ENCODE peak calls at places on chromosomes 1 and 21, in ten cellular contexts. C, I, A, J, P, Y, U, L, F and V are unnamed samples.

GRCh38 chr1:234313171-234313570 is 60.1 kb upstream of the COA6 start:
- DNase-seq in C (no peak), I (no peak), A (no peak), J (no peak), P (no peak), Y (no peak), U (no peak), L (no peak), F (no peak), V (no peak)

GRCh38 chr1:167121375-167122120 is 27.7 kb downstream of the STYXL2 start:
- DNase-seq in C (no peak), I (peak), A (peak), J (peak), P (peak), Y (peak), U (no peak), L (peak), F (no peak), V (peak)

GRCh38 chr1:204487256-204487615 is 7.4 kb downstream of the PIK3C2B start:
- DNase-seq in C (no peak), I (no peak), A (no peak), J (no peak), P (no peak), Y (no peak), U (no peak), L (no peak), F (no peak), V (no peak)

GRCh38 chr1:26932536-26932935 is 11.0 kb downstream of the NUDC start:
- DNase-seq in C (no peak), I (no peak), A (no peak), J (no peak), P (no peak), Y (no peak), U (no peak), L (no peak), F (no peak), V (no peak)

GRCh38 chr1:36872126-36872754 is 162.1 kb downstream of the GRIK3 start:
- DNase-seq in C (no peak), I (no peak), A (no peak), J (no peak), P (no peak), Y (no peak), U (no peak), L (no peak), F (no peak), V (no peak)

GRCh38 chr1:27356628-27357280 is 10.0 kb downstream of the MAP3K6 start:
- DNase-seq in C (no peak), I (peak), A (no peak), J (no peak), P (no peak), Y (no peak), U (no peak), L (no peak), F (no peak), V (no peak)

GRCh38 chr1:172699111-172699510 is 40.2 kb downstream of the FASLG start:
- DNase-seq in C (peak), I (no peak), A (peak), J (no peak), P (peak), Y (peak), U (no peak), L (peak), F (no peak), V (no peak)

GRCh38 chr1:81681570-81681969 is 119.2 kb upstream of the ADGRL2 start:
- DNase-seq in C (peak), I (no peak), A (peak), J (no peak), P (peak), Y (peak), U (no peak), L (no peak), F (no peak), V (peak)

GRCh38 chr21:36024782-36025181 is 35.5 kb downstream of the SETD4 start:
- DNase-seq in C (no peak), I (no peak), A (no peak), J (no peak), P (no peak), Y (no peak), U (no peak), L (no peak), F (no peak), V (no peak)

GRCh38 chr1:100613817-100614559 is 76.0 kb downstream of the GPR88 start:
- DNase-seq in C (no peak), I (no peak), A (no peak), J (no peak), P (no peak), Y (no peak), U (no peak), L (no peak), F (no peak), V (no peak)

GRCh38 chr1:100616121-100616621 is 78.2 kb downstream of the GPR88 start:
- DNase-seq in C (no peak), I (no peak), A (no peak), J (no peak), P (no peak), Y (no peak), U (no peak), L (no peak), F (no peak), V (no peak)

GRCh38 chr1:100612540-100612939 is 74.6 kb downstream of the GPR88 start:
- DNase-seq in C (no peak), I (no peak), A (no peak), J (no peak), P (no peak), Y (no peak), U (no peak), L (no peak), F (no peak), V (no peak)

GRCh38 chr1:100615686-100616085 is 77.7 kb downstream of the GPR88 start:
- DNase-seq in C (no peak), I (no peak), A (no peak), J (no peak), P (no peak), Y (no peak), U (no peak), L (no peak), F (no peak), V (no peak)

GRCh38 chr1:100614570-100614969 is 76.6 kb downstream of the GPR88 start:
- DNase-seq in C (no peak), I (no peak), A (no peak), J (no peak), P (no peak), Y (no peak), U (no peak), L (no peak), F (no peak), V (no peak)
- H3K4me2 ChIP-seq in C (no peak), I (no peak), A (no peak), J (no peak), P (no peak), Y (no peak), U (no peak), L (no peak), F (no peak), V (no peak)

GRCh38 chr1:24749886-24750285 is 4.6 kb downstream of the CLIC4 start:
- DNase-seq in C (no peak), I (no peak), A (no peak), J (no peak), P (no peak), Y (no peak), U (no peak), L (no peak), F (no peak), V (peak)
- H3K9ac ChIP-seq in C (no peak), I (no peak), A (no peak), J (no peak), P (no peak), Y (no peak), U (no peak), L (no peak), F (no peak), V (no peak)

DNA sequence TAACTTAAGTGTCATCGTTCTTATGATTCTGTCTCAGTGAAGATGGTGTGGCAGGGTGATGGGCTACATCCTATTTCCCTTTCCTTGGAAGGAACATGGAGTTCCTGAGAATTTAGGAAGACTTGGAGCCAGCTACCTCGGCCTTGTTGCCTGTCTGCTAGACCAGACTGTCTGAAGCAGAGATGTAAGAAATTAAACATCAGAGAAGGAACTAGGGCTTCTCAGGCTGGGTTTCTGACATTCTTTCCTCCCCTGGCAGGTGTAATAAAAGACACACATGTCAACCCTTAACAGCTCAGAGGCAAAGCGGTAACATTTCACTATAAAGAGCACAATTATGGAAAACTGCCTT is 37.4 kb downstream of the MIS18A start:
- DNase-seq in C (no peak), I (no peak), A (no peak), J (no peak), P (no peak), Y (no peak), U (no peak), L (no peak), F (no peak), V (no peak)
- H3K27ac ChIP-seq in C (no peak), I (no peak), A (no peak), J (no peak), P (no peak), Y (no peak), U (no peak), L (no peak), F (no peak), V (no peak)

GRCh38 chr1:3061566-3061965 is 7.4 kb upstream of the PRDM16 start:
- DNase-seq in C (no peak), I (no peak), A (no peak), J (no peak), P (no peak), Y (no peak), U (no peak), L (no peak), F (no peak), V (no peak)
- H3K4me2 ChIP-seq in C (no peak), I (no peak), A (no peak), J (no peak), P (no peak), Y (no peak), U (no peak), L (no peak), F (no peak), V (no peak)

DNA sequence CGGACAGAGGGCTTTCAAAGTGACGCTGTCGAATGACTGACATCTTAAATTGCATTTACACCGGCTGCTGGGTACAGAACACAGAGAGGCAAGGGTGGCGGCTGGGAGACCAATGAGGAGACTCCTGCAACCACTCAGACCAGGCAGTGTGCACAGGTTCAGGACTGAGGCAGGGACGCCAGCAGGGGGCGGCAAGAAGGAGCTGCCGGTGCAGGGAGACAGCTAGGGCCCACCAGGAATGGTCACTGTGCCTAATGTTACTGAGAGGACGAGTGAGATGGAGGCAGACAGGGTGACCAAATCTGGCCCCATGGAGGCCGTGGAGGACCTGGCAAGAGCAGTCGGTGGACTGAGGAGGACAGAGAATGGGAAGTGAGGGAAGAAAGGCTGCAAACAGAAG is 23.5 kb downstream of the GLIS1 start:
- DNase-seq in C (peak), I (peak), A (peak), J (no peak), P (peak), Y (no peak), U (peak), L (no peak), F (no peak), V (no peak)
- H3K9ac ChIP-seq in C (no peak), I (no peak), A (no peak), J (no peak), P (no peak), Y (no peak), U (no peak), L (no peak), F (no peak), V (no peak)

GRCh38 chr21:45979651-45980050 is 1.9 kb upstream of the COL6A1 start:
- DNase-seq in C (no peak), I (no peak), A (no peak), J (no peak), P (peak), Y (no peak), U (no peak), L (no peak), F (no peak), V (no peak)

GRCh38 chr21:45981154-45981606 is 390 bp upstream of the COL6A1 start:
- DNase-seq in C (peak), I (peak), A (peak), J (peak), P (peak), Y (peak), U (no peak), L (peak), F (peak), V (peak)

GRCh38 chr21:45981641-45982255 is at the start of gene COL6A1:
- DNase-seq in C (no peak), I (peak), A (peak), J (no peak), P (peak), Y (peak), U (no peak), L (peak), F (peak), V (no peak)

GRCh38 chr21:45980271-45980670 is 1.3 kb upstream of the COL6A1 start:
- DNase-seq in C (no peak), I (no peak), A (no peak), J (no peak), P (no peak), Y (no peak), U (no peak), L (no peak), F (no peak), V (no peak)

DNA sequence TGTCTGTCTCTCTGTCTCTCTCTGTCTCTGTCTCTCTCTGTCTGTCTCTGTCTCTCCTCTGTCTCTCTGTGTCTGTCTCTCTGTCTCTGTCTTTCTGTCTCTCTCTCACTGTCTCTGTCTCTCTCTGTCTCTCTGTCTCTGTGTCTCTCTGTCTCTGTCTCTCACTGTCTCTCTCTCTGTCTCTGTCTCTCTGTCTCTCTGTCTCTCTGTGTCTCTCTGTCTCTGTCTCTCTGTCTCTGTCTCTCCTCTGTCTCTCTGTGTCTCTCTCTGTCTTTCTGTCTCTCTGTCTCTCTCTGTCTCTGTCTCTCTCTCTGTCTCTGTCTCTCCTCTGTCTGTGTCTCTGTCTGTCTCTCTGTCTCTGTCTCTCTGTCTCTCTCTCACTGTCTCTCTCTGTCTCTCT is 873 bp upstream of the COL6A1 start:
- DNase-seq in C (no peak), I (no peak), A (no peak), J (no peak), P (no peak), Y (no peak), U (no peak), L (no peak), F (no peak), V (no peak)
- H3K27ac ChIP-seq in C (no peak), I (no peak), A (peak), J (peak), P (peak), Y (no peak), U (no peak), L (no peak), F (no peak), V (peak)

GRCh38 chr21:46187814-46188213 is 3.6 kb upstream of the SPATC1L start:
- DNase-seq in C (no peak), I (no peak), A (no peak), J (no peak), P (no peak), Y (no peak), U (no peak), L (no peak), F (no peak), V (no peak)
- H3K4me2 ChIP-seq in C (no peak), I (no peak), A (no peak), J (peak), P (peak), Y (no peak), U (no peak), L (no peak), F (no peak), V (no peak)

DNA sequence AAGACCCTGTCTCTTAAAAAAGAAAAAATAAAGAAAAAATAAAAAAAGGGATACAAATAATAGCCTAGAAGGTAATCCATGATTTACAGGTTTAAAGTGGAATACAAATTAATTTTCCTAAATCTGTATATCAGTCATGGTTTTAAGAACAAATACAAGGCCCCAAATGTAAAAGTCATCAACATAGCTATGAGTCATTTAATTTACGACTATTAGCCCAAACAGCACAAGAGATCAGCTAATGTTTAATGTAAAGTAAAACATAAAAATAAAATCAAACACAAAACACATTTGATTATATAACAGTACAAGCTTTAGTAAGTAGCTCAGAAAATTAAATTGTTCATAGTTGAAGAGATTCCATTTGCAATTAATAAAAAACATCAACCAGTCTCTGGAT is 20.3 kb upstream of the TAL1 start:
- DNase-seq in C (no peak), I (no peak), A (no peak), J (no peak), P (peak), Y (no peak), U (no peak), L (no peak), F (no peak), V (no peak)
- H3K9ac ChIP-seq in C (no peak), I (no peak), A (no peak), J (no peak), P (no peak), Y (no peak), U (no peak), L (no peak), F (no peak), V (no peak)

DNA sequence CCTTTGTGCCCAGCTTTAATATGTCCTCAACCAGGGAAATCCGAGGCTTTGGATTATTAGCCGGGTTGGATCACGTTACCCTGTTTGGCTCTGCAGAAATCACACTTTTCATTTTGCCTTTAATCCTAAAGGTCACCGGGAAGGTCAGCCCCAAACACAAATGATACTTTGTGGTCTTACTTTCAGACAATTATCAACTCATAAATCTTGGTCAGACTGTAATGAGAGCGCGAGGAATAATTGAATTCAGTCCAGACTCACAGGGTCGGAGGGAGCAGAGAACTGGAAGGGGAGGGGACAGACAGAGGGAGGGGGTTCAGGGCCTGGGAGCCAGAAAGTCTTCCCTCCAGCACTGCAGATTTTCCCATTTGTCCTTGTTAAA is 91.7 kb upstream of the NFIA start:
- DNase-seq in C (no peak), I (no peak), A (no peak), J (no peak), P (no peak), Y (no peak), U (no peak), L (no peak), F (no peak), V (no peak)
- H3K27ac ChIP-seq in C (no peak), I (no peak), A (no peak), J (no peak), P (peak), Y (no peak), U (no peak), L (no peak), F (no peak), V (peak)

DNA sequence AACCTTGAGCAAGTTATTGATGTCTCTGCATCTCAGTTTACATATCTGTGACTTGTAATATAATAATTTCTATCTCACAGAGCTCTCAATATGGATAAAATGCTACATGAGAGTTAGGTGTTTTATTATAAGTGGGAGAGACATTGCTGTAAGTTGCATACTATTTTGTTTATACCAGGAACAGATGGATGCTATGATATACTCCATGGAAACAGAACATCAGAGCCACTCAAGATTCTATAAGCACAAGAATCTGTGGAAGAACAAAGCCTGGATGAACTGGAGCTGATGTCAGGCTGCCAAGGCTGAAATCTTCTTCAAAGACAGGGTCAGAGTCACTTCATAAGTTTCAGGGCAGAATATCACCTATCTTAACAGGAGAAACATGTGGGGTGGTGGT is 30.2 kb downstream of the DUSP10 start:
- DNase-seq in C (no peak), I (no peak), A (peak), J (no peak), P (no peak), Y (no peak), U (no peak), L (no peak), F (no peak), V (no peak)
- H3K4me2 ChIP-seq in C (no peak), I (no peak), A (no peak), J (no peak), P (peak), Y (no peak), U (no peak), L (no peak), F (no peak), V (no peak)